ENCODE peak calls at places on chromosomes 4 and X, in five cellular contexts. P, B, V, F and S are unnamed samples.

GRCh38 chr4:117400039-117400835 is 314.9 kb upstream of the TRAM1L1 start:
- DNase-seq in P (no peak), B (no peak), V (no peak), F (no peak), S (no peak)

GRCh38 chr4:140372607-140373327 is 679 bp upstream of the SCOC start:
- DNase-seq in P (no peak), B (peak; percentile 31), V (no peak), F (no peak), S (peak; percentile 51)

GRCh38 chr4:101393256-101393655 is 45.9 kb upstream of the PPP3CA start:
- DNase-seq in P (no peak), B (no peak), V (no peak), F (no peak), S (peak; percentile 49)

GRCh38 chr4:103375278-103375677 is 177.1 kb upstream of the CENPE start:
- DNase-seq in P (no peak), B (no peak), V (no peak), F (no peak), S (no peak)

GRCh38 chr4:121353213-121353612 is 27.6 kb downstream of the QRFPR start:
- DNase-seq in P (no peak), B (no peak), V (no peak), F (no peak), S (no peak)

GRCh38 chr4:109846395-109847098 is 1.4 kb upstream of the LRIT3 start:
- DNase-seq in P (no peak), B (no peak), V (no peak), F (no peak), S (no peak)

GRCh38 chrX:106862972-106863688 is 40.0 kb downstream of the RIPPLY1 start:
- DNase-seq in P (no peak), B (no peak), V (no peak), F (peak; percentile 35), S (no peak)

GRCh38 chr4:83569429-83569828 is 33.5 kb downstream of the GPAT3 start:
- DNase-seq in P (no peak), B (no peak), V (no peak), F (no peak), S (no peak)

GRCh38 chr4:112109455-112110425 is 35.5 kb upstream of the FAM241A start:
- DNase-seq in P (no peak), B (no peak), V (no peak), F (no peak), S (no peak)

GRCh38 chrX:57155171-57155570 is 18.0 kb upstream of the SPIN2A start:
- DNase-seq in P (no peak), B (no peak), V (no peak), F (no peak), S (no peak)

GRCh38 chrX:126552313-126553022 is at the start of gene DCAF12L1:
- DNase-seq in P (no peak), B (no peak), V (no peak), F (peak; percentile 30), S (no peak)

GRCh38 chrX:111467896-111468295 is 43.5 kb upstream of the SERTM2 start:
- DNase-seq in P (no peak), B (no peak), V (no peak), F (no peak), S (no peak)

GRCh38 chr4:10054571-10055041 is 33.3 kb upstream of the SLC2A9 start:
- DNase-seq in P (no peak), B (no peak), V (no peak), F (no peak), S (no peak)

GRCh38 chr4:136484996-136485395 is 1047.3 kb downstream of the PCDH18 start:
- DNase-seq in P (no peak), B (no peak), V (no peak), F (no peak), S (no peak)

GRCh38 chr4:55337944-55338343 is 8.1 kb upstream of the SRD5A3 start:
- DNase-seq in P (no peak), B (no peak), V (no peak), F (no peak), S (no peak)

GRCh38 chr4:8675383-8675782 is 82.8 kb downstream of the CPZ start:
- DNase-seq in P (no peak), B (peak; percentile 63), V (no peak), F (no peak), S (no peak)

GRCh38 chr4:2363056-2363719 is 55.3 kb downstream of the ZFYVE28 start:
- DNase-seq in P (no peak), B (no peak), V (no peak), F (peak; percentile 78), S (peak; percentile 84)

GRCh38 chr4:38664704-38665401 is 854 bp downstream of the KLF3 start:
- DNase-seq in P (peak; percentile 43), B (peak; percentile 60), V (no peak), F (peak; percentile 69), S (peak; percentile 82)
- TF ChIP-seq CTCF in P (no peak), B (no peak), V (no peak), F (no peak), S (no peak)

GRCh38 chr4:48269861-48270515 is 350 bp upstream of the TEC start:
- DNase-seq in P (peak; percentile 85), B (peak; percentile 98), V (peak; percentile 86), F (peak; percentile 96), S (peak; percentile 98)
- TF ChIP-seq POLR2A in P (no peak), B (peak; percentile 89), V (no peak), F (no peak), S (no peak)

DNA sequence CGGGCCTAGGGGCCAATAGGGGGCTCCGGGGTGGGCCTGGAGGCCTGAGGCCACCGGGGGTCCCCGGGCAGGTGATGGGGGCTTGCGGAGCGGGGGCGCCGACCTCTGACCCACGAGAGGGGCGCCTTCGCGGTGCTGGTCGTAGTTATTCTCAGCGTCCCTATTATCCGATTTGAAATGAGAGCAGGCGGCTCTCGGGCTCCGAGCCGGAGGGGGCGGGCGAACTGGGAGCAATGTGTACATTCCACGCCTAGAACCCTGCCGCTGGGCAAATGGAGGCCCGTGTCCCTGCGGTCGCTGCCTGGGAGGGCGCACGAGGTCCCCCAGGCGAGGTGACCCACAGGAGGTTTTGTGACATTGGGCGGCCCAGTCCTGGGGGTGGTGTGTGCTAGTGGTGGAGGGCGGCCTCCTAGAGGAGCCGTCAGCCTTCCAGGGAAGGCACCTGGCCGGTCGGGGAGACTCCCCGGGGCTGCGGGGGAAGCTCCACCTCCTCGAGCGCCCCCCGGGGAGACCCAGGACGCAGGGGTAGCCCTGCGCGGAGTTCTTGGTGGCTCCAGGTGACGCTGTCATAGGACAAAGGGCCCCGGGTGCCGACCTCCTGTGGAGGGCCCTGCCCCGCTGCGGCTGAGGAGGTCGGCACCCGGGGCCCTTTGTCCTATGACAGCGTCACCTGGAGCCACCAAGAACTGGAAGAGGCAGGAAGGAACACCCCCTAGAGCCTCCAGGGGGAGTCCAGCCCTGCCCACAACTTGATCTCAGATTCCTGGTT is 102.6 kb upstream of the PRKX start:
- DNase-seq in P (peak; percentile 4), B (peak; percentile 46), V (peak; percentile 2), F (peak; percentile 67), S (peak; percentile 47)
- TF ChIP-seq CTCF in P (no peak), B (peak; percentile 36), V (no peak), F (no peak), S (peak; percentile 35)

DNA sequence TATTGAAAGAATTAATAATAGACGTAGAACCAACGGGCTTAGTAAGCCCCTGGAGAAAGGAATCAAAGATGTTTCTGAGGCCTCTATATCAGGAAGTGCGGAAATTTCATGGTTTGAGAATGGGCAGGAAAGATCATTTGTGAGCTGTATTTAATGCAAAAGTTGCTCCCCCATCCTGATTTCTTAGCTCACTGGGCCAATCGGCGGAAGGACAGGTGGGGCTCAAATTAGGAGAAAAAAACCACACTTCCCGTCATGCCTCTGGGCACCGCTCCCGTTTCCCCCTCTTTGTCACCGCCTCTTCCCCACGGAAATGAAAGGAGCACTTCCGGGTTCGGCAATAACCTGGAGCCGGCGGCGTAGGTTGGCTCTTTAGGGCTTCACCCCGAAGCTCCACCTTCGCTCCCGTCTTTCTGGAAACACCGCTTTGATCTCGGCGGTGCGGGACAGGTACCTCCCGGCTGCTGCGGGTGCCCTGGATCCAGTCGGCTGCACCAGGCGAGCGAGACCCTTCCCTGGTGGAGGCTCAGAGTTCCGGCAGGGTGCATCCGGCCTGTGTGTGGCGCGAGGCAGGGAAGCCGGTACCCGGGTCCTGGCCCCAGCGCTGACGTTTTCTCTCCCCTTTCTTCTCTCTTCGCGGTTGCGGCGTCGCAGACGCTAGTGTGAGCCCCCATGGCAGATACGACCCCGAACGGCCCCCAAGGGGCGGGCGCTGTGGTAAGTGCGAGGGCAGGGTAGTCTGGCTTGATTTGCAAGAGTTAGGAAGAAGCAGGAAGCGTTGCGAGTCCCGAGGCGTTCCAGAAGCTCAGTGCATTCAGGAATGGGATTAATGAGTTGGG is at the start of gene TMEM33:
- DNase-seq in P (peak; percentile 84), B (peak; percentile 87), V (peak; percentile 18), F (peak; percentile 90), S (peak; percentile 94)
- TF ChIP-seq POLR2A in P (no peak), B (peak; percentile 93), V (peak; percentile 82), F (no peak), S (peak; percentile 76)

GRCh38 chr4:23332266-23332665 is 557.6 kb downstream of the PPARGC1A start:
- DNase-seq in P (no peak), B (no peak), V (no peak), F (no peak), S (no peak)

GRCh38 chr4:23337292-23337691 is 552.6 kb downstream of the PPARGC1A start:
- DNase-seq in P (no peak), B (no peak), V (no peak), F (no peak), S (no peak)

GRCh38 chr4:23333556-23333945 is 556.3 kb downstream of the PPARGC1A start:
- DNase-seq in P (no peak), B (no peak), V (no peak), F (no peak), S (no peak)

DNA sequence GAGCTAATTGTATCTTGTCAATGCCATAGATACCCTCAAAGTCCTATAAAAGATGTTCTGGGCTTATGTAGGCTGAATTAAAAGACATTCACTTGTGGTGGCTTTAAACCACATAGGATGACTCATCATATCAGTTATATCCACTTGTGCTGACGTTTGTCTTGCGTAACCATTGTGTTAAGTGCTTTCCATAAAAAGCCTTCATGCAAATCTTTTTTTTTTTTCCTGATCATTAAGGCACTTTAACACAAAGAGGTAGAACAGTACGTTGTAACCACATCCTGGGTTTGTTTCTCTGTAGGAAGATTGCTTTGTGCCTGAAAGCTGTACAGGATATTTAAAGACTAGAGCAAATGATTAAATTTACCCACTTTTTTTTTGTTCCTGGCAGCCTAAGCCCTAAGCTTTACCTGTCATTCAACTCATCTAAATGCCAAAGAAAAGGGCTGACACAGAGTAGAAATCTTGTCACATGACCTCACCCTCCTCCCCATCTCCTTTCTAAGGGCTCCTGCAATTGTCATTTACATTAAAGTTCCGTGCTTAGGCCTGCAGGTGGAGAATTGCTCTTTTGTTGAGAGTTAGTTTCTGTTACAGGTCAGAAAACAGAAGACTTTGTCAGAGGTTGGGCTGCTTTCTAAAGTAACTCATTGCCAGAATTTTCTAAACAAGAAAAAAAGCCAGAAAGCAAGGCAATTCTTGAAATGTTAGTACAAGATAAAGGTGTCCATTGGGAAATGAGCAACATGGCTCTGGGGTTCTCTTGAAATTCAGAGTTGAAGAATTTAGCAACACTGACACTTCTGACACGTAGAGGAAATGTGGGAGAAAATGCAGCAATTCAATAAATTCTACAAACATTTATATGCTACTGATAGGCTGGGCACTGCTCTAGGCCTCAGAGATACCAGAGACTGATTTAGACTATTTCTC is 555.6 kb downstream of the PPARGC1A start:
- DNase-seq in P (peak; percentile 7), B (peak; percentile 9), V (no peak), F (no peak), S (no peak)
- TF ChIP-seq CTCF in P (no peak), B (no peak), V (no peak), F (no peak), S (peak; percentile 5)